ENCODE peak calls at places on chromosomes 12 and 14, in eight cellular contexts. S is iris pigment epithelial cell; R is kidney glomerular epithelial cell; N is activated CD4-positive, alpha-beta T cell treated with anti-CD3 and anti-CD28 coated beads for 1 hour; L is GM19239; T is mesenteric fat pad; H is T-cell; I is COR-L47. W is an unnamed sample.

GRCh38 chr12:3348055-3348454 is 142.9 kb upstream of the PRMT8 start:
- DNase-seq in S (no peak), R (no peak), N (no peak), L (no peak), T (no peak), H (no peak), I (no peak), W (no peak)

GRCh38 chr14:94089479-94089878 is 8.4 kb downstream of the IFI27L1 start:
- DNase-seq in S (no peak), R (no peak), N (no peak), L (no peak), T (no peak), H (no peak), I (no peak), W (no peak)

GRCh38 chr14:90969493-90970166 is 90.8 kb downstream of the RPS6KA5 start:
- DNase-seq in S (peak), R (peak), N (no peak), L (no peak), T (no peak), H (no peak), I (no peak), W (no peak)

GRCh38 chr12:71731439-71732356 is 23.0 kb upstream of the RAB21 start:
- DNase-seq in S (peak), R (no peak), N (no peak), L (no peak), T (no peak), H (no peak), I (no peak), W (peak)

GRCh38 chr12:115944851-115945496 is 332.5 kb downstream of the MED13L start:
- DNase-seq in S (no peak), R (no peak), N (no peak), L (no peak), T (no peak), H (no peak), I (no peak), W (no peak)

GRCh38 chr14:53126705-53127104 is 26.4 kb downstream of the DDHD1 start:
- DNase-seq in S (peak), R (no peak), N (no peak), L (no peak), T (no peak), H (no peak), I (no peak), W (no peak)

GRCh38 chr14:32259368-32260013 is 56.4 kb upstream of the RNU6-8 start:
- DNase-seq in S (peak), R (peak), N (no peak), L (no peak), T (no peak), H (no peak), I (peak), W (peak)

GRCh38 chr12:29762637-29763300 is 21.0 kb downstream of the TMTC1 start:
- DNase-seq in S (no peak), R (no peak), N (no peak), L (no peak), T (no peak), H (no peak), I (no peak), W (no peak)

GRCh38 chr12:93102744-93103143 is 173.6 kb upstream of the EEA1 start:
- DNase-seq in S (no peak), R (no peak), N (no peak), L (no peak), T (no peak), H (no peak), I (no peak), W (no peak)

GRCh38 chr12:11814362-11814761 is 164.9 kb downstream of the ETV6 start:
- DNase-seq in S (peak), R (peak), N (no peak), L (no peak), T (no peak), H (no peak), I (no peak), W (no peak)